ENCODE peak calls at places on chromosomes 12 and 14, in four cellular contexts. Z is PC-3, L is HCT116, V is SK-N-SH. D is an unnamed sample. For H3K9me2, the result is how much of the 10 kb centered on the place peaks cover.

GRCh38 chr12:38222011-38222410 is 94.6 kb upstream of the ALG10B start:
- DNase-seq in L (no peak), Z (no peak), V (no peak), D (no peak)

GRCh38 chr14:34833545-34834523 is 41.3 kb downstream of the BAZ1A start:
- DNase-seq in Z (no peak), L (no peak), V (no peak), D (no peak)

GRCh38 chr14:69107407-69108003 is 45.4 kb downstream of the DCAF5 start:
- DNase-seq in Z (peak), V (peak), L (peak), D (no peak)

GRCh38 chr12:116861331-116861730 is 19.9 kb downstream of the HRK start:
- DNase-seq in V (peak), Z (peak), L (no peak), D (peak)

GRCh38 chr12:111446044-111446581 is 40.4 kb downstream of the SH2B3 start:
- DNase-seq in Z (no peak), V (peak), L (no peak), D (no peak)

GRCh38 chr12:70645494-70646317 is 8.5 kb upstream of the PTPRB start:
- DNase-seq in L (peak), Z (peak), V (no peak), D (peak)

GRCh38 chr14:32110200-32110896 is 33.2 kb downstream of the ARHGAP5 start:
- DNase-seq in L (no peak), Z (no peak), V (no peak), D (no peak)

GRCh38 chr14:59090572-59090971 is 97.9 kb upstream of the DAAM1 start:
- DNase-seq in Z (no peak), V (no peak), L (no peak), D (no peak)

GRCh38 chr12:116765271-116765670 is 27.2 kb downstream of the RNFT2 start:
- DNase-seq in Z (no peak), V (no peak), L (no peak), D (no peak)

GRCh38 chr14:57512221-57512620 is 18.6 kb upstream of the CCDC198 start:
- DNase-seq in Z (no peak), V (no peak), L (no peak), D (no peak)

GRCh38 chr12:120689397-120690082 is 2.6 kb downstream of the MLEC start:
- DNase-seq in Z (no peak), L (no peak), V (no peak), D (no peak)
- H3K9ac ChIP-seq in Z (no peak), L (no peak), V (no peak), D (no peak)

GRCh38 chr14:98458702-98459101 is 813.3 kb downstream of the BCL11B start:
- DNase-seq in V (no peak), Z (no peak), L (no peak), D (no peak)
- H3K9me2 ChIP-seq in V (under half), Z (under half), L (under half), D (under half)

GRCh38 chr12:130838951-130839769 is at the start of gene STX2:
- DNase-seq in Z (peak), L (peak), V (peak), D (peak)
- TF ChIP-seq CTCF in Z (peak), L (peak), V (peak), D (peak)

GRCh38 chr14:103382375-103382774 is 2.8 kb upstream of the MARK3 start:
- DNase-seq in V (no peak), Z (no peak), L (no peak), D (no peak)
- H3K9ac ChIP-seq in V (no peak), Z (no peak), L (no peak), D (no peak)

D was measured in MM.1S.